ENCODE peak calls at places on chromosomes 2 and 18, in seven cellular contexts. L, U, R, F, I, C and A are unnamed samples.

GRCh38 chr2:118539290-118539689 is 308.2 kb downstream of the EN1 start:
- DNase-seq in R (peak; percentile 52), C (no peak), F (no peak), U (peak; percentile 47), I (peak; percentile 16), L (peak; percentile 25), A (peak; percentile 8)

GRCh38 chr2:54597153-54597827 is 126.2 kb upstream of the EML6 start:
- DNase-seq in L (no peak), U (peak; percentile 51), R (peak; percentile 75), C (no peak), I (no peak), F (no peak), A (no peak)

GRCh38 chr2:10989151-10989550 is 77.4 kb downstream of the KCNF1 start:
- DNase-seq in C (no peak), R (no peak), F (no peak), L (no peak), U (no peak), I (no peak), A (no peak)

GRCh38 chr2:128233790-128234395 is 84.8 kb downstream of the HS6ST1 start:
- DNase-seq in U (no peak), R (no peak), I (no peak), L (no peak), F (no peak), C (no peak), A (no peak)

GRCh38 chr2:152647417-152648010 is 69.7 kb downstream of the PRPF40A start:
- DNase-seq in L (no peak), U (no peak), R (peak; percentile 49), C (no peak), F (peak; percentile 72), I (no peak), A (no peak)

GRCh38 chr2:217166241-217166640 is 306.4 kb upstream of the TNP1 start:
- DNase-seq in I (peak; percentile 32), L (peak; percentile 60), C (no peak), F (no peak), R (peak; percentile 68), U (peak; percentile 76), A (no peak)

GRCh38 chr18:12041561-12041960 is 52.1 kb upstream of the ANKRD62 start:
- DNase-seq in L (no peak), R (peak; percentile 79), C (no peak), F (no peak), U (peak; percentile 91), I (no peak), A (peak; percentile 73)

GRCh38 chr2:214543386-214543955 is 132.6 kb downstream of the VWC2L start:
- DNase-seq in C (no peak), L (no peak), I (no peak), U (peak; percentile 41), F (no peak), R (no peak), A (no peak)

GRCh38 chr2:239310401-239311061 is 90.3 kb downstream of the HDAC4 start:
- DNase-seq in F (no peak), I (no peak), U (no peak), R (no peak), C (peak; percentile 55), L (no peak), A (no peak)

GRCh38 chr2:39640107-39640506 is 25.6 kb upstream of the TMEM178A start:
- DNase-seq in L (no peak), I (no peak), U (no peak), F (no peak), C (no peak), R (no peak), A (no peak)

GRCh38 chr2:202307690-202308089 is 42.1 kb downstream of the NOP58 start:
- DNase-seq in R (no peak), C (no peak), U (no peak), I (no peak), F (no peak), L (peak; percentile 19), A (no peak)

GRCh38 chr18:463442-464310 is 36.8 kb downstream of the COLEC12 start:
- DNase-seq in U (peak; percentile 30), F (no peak), I (no peak), R (no peak), C (no peak), L (peak; percentile 82), A (no peak)

GRCh38 chr2:233387667-233388528 is 33.6 kb downstream of the DGKD start:
- DNase-seq in R (peak; percentile 98), F (no peak), L (no peak), U (peak; percentile 97), I (no peak), C (no peak), A (peak; percentile 65)

GRCh38 chr18:59067873-59068272 is 71.8 kb upstream of the SEC11C start:
- DNase-seq in L (peak; percentile 16), I (no peak), C (no peak), F (no peak), U (peak; percentile 55), R (peak; percentile 26), A (no peak)

GRCh38 chr2:177147093-177147694 is 65.4 kb upstream of the HNRNPA3 start:
- DNase-seq in I (no peak), L (peak; percentile 70), C (no peak), R (peak; percentile 75), F (no peak), U (peak; percentile 76), A (peak; percentile 43)

GRCh38 chr2:16664809-16665745 is 557 bp downstream of the CYRIA start:
- DNase-seq in L (peak; percentile 51), R (no peak), I (no peak), F (no peak), U (no peak), C (peak; percentile 83), A (no peak)

GRCh38 chr2:63055510-63056308 is 5.1 kb downstream of the OTX1 start:
- DNase-seq in F (peak; percentile 55), I (no peak), U (no peak), L (no peak), C (no peak), R (no peak), A (no peak)

GRCh38 chr18:76456018-76456750 is 38.9 kb downstream of the ZNF516 start:
- DNase-seq in I (no peak), F (no peak), U (no peak), C (peak; percentile 38), R (no peak), L (no peak), A (no peak)

GRCh38 chr2:241812730-241813079 is 3.7 kb downstream of the NEU4 start:
- DNase-seq in L (peak; percentile 15), U (no peak), F (no peak), C (no peak), I (no peak), R (no peak), A (no peak)

GRCh38 chr18:46678785-46679404 is 21.9 kb upstream of the LOXHD1 start:
- DNase-seq in F (no peak), R (no peak), U (no peak), L (peak; percentile 11), C (no peak), I (no peak), A (no peak)

DNA sequence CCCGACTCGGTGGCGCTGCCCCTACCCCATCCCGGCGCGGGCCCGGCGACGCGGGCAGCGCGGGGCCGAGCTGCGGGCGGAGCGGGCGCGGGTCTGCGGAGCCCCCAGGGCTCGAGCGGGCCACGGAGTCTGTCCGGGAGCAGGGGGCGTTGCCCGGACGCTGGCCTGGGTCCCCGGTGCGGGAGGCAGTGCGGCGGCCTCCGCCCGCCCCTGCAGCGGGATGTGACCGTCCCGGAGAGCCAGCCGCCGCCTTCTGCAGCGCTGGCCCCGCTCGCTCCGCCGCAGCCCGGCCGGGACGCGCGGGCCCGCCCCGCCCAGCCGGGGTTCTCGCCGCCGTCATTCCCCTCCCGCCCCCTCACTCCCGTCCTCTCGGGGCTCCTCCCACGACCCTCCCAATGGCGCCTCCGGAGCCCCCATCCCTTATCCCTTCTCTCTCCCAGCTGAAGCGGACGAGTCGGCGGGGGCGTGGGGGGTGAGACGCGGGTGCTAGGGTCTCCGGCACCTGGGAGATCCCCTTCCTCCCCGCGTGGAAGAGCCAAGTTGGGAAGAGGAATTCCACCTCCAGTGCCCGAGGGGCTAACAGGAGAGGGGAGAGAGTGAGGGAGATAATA is at the start of gene FNDC4:
- DNase-seq in R (no peak), L (peak; percentile 20), U (no peak), C (peak; percentile 78), F (peak; percentile 52), I (no peak), A (no peak)
- H3K4me3 ChIP-seq in R (peak within 1 kb of the TSS; percentile 74), L (no peak within 1 kb of the TSS), U (peak within 1 kb of the TSS; percentile 69), C (peak within 1 kb of the TSS; percentile 56), F (peak within 1 kb of the TSS; percentile 68), I (peak within 1 kb of the TSS; percentile 40), A (peak within 1 kb of the TSS; percentile 95)

GRCh38 chr2:194822097-194822496 is 834.9 kb upstream of the SLC39A10 start:
- DNase-seq in R (no peak), L (no peak), F (no peak), C (no peak), I (no peak), U (no peak), A (no peak)

GRCh38 chr2:194822657-194823056 is 834.4 kb upstream of the SLC39A10 start:
- DNase-seq in C (no peak), I (peak; percentile 18), R (no peak), F (no peak), U (no peak), L (no peak), A (no peak)

GRCh38 chr2:194815475-194815874 is 841.6 kb upstream of the SLC39A10 start:
- DNase-seq in F (no peak), R (no peak), C (no peak), U (peak; percentile 7), L (no peak), I (no peak), A (no peak)

GRCh38 chr2:194824450-194824849 is 832.6 kb upstream of the SLC39A10 start:
- DNase-seq in C (no peak), U (no peak), F (no peak), L (no peak), I (no peak), R (no peak), A (no peak)

DNA sequence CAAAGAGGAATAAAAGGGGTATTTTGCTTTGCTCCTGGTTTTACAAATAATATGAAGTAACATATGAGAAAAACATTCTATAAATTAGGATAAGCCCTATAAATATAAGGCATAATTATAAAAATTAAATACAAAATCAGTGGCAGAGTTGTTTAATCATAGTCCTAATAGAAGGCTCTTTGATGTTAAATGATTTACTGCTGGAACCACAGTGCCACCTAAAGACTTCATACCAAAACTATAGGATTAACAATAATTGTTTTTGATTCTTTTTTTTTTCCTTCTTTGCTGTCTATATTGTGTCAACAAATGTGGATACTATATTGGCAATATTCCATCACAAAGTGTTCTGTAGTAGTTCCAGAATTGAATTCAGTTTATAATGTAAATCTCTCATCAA is 837.7 kb upstream of the SLC39A10 start:
- DNase-seq in L (peak; percentile 7), F (no peak), I (no peak), C (no peak), R (no peak), U (peak; percentile 7), A (no peak)
- TF ChIP-seq CTCF in L (no peak), F (no peak), I (peak; percentile 29), C (no peak), R (no peak), U (no peak), A (no peak)

GRCh38 chr2:197707316-197708213 is 2.4 kb downstream of the MARS2 start:
- DNase-seq in I (peak; percentile 24), L (peak; percentile 77), R (peak; percentile 76), F (no peak), U (peak; percentile 75), C (no peak), A (peak; percentile 28)
- H3K4me3 ChIP-seq in I (no peak overlapping the region), L (peak overlapping the region; percentile 93), R (peak overlapping the region; percentile 87), F (peak overlapping the region; percentile 79), U (peak overlapping the region; percentile 19), C (peak overlapping the region; percentile 97), A (peak overlapping the region; percentile 67)

DNA sequence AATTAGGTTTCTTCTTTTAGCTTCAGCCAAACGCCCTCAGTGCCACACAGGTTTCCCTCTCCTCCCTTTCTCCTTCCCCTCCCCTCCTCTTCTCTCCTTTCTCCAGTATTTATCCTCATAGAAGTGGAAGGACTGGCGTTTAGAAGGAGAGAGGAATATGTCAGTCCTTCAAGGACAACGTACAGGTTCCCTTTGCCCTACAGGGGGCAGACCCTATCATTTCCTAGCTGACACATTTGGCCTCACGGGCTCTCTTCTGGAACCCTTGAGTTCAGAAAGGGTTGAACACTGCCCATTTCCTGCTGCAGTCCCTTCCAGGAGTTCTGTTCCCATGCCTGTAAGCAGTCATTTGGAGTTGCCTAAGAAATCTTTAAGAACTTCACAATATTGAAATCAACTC is 46.1 kb downstream of the CDCA7 start:
- DNase-seq in U (peak; percentile 24), C (no peak), L (peak; percentile 60), I (peak; percentile 43), R (no peak), F (no peak), A (no peak)
- TF ChIP-seq CTCF in U (peak; percentile 34), C (no peak), L (peak; percentile 67), I (peak; percentile 40), R (peak; percentile 28), F (no peak), A (peak; percentile 24)